ENCODE peak calls at places on chromosome 17, in ten cellular contexts. Y, K, Z, R, G, L, O, N, H and F are unnamed samples.

GRCh38 chr17:81069084-81069645 is 34.2 kb downstream of the BAIAP2 start:
- ATAC-seq in Y (no peak), K (no peak), O (no peak), L (no peak), N (peak), Z (no peak), H (peak), G (no peak), R (no peak), F (no peak)

GRCh38 chr17:81143200-81143527 is 22.1 kb upstream of the PVALEF start:
- ATAC-seq in K (peak), G (no peak), H (peak), L (no peak), Z (peak), R (no peak), O (peak), N (peak), Y (peak), F (peak)

GRCh38 chr17:7589204-7589868 is 558 bp downstream of the SOX15 start:
- ATAC-seq in R (peak), N (peak), H (peak), G (peak), Y (peak), Z (peak), K (peak), O (peak), L (peak), F (peak)

GRCh38 chr17:66451188-66452149 is 149.1 kb downstream of the PRKCA start:
- ATAC-seq in L (no peak), Y (no peak), R (no peak), Z (peak), G (no peak), O (no peak), H (no peak), K (peak), N (peak), F (no peak)

GRCh38 chr17:78828470-78829185 is 12.0 kb downstream of the USP36 start:
- ATAC-seq in L (peak), K (no peak), Y (no peak), G (no peak), Z (no peak), H (no peak), R (no peak), N (no peak), O (peak), F (no peak)

GRCh38 chr17:146983-147761 is 9.8 kb downstream of the SCGB1C2 start:
- ATAC-seq in G (no peak), H (no peak), Z (no peak), L (no peak), N (no peak), K (no peak), R (no peak), Y (no peak), O (no peak), F (no peak)

GRCh38 chr17:21297597-21297996 is 13.1 kb downstream of the MAP2K3 start:
- ATAC-seq in K (no peak), Z (no peak), R (no peak), N (no peak), Y (no peak), H (no peak), G (no peak), O (no peak), L (no peak), F (no peak)

GRCh38 chr17:38749222-38750043 is 1.3 kb upstream of the PCGF2 start:
- ATAC-seq in Y (peak), K (peak), R (no peak), L (no peak), N (peak), O (peak), G (no peak), Z (peak), H (peak), F (peak)

GRCh38 chr17:44044092-44044491 is 22.4 kb downstream of the LSM12 start:
- ATAC-seq in O (peak), L (no peak), H (no peak), Y (no peak), K (no peak), N (no peak), R (no peak), G (no peak), Z (no peak), F (peak)

GRCh38 chr17:6894206-6894528 is 62.6 kb upstream of the TEKT1 start:
- ATAC-seq in H (no peak), K (no peak), L (peak), R (no peak), Y (no peak), G (no peak), O (no peak), Z (no peak), N (peak), F (no peak)

GRCh38 chr17:1002771-1003555 is 6.0 kb downstream of the TIMM22 start:
- ATAC-seq in K (no peak), N (no peak), Y (peak), Z (no peak), G (no peak), H (peak), L (no peak), R (no peak), O (no peak), F (peak)

GRCh38 chr17:5418858-5419355 is 555 bp downstream of the NUP88 start:
- ATAC-seq in Y (peak), K (peak), G (peak), O (no peak), R (peak), N (peak), H (peak), L (peak), Z (peak), F (no peak)

GRCh38 chr17:40286473-40286872 is 1.2 kb upstream of the CDC6 start:
- ATAC-seq in Y (no peak), O (no peak), L (no peak), R (no peak), G (no peak), H (no peak), K (no peak), N (no peak), Z (no peak), F (no peak)

GRCh38 chr17:65277576-65277975 is 140.4 kb downstream of the RGS9 start:
- ATAC-seq in Z (no peak), L (no peak), Y (no peak), R (no peak), K (no peak), H (no peak), G (no peak), O (no peak), N (no peak), F (peak)

GRCh38 chr17:5283531-5284315 is 1.6 kb downstream of the RABEP1 start:
- ATAC-seq in Z (no peak), G (no peak), N (no peak), Y (no peak), H (no peak), L (no peak), O (peak), K (no peak), R (no peak), F (no peak)

GRCh38 chr17:292531-293382 is 59.9 kb downstream of the RPH3AL start:
- ATAC-seq in K (no peak), R (no peak), H (no peak), G (no peak), O (no peak), Y (peak), N (no peak), Z (no peak), L (peak), F (no peak)

GRCh38 chr17:65104973-65105372 is 32.2 kb upstream of the RGS9 start:
- ATAC-seq in Z (no peak), H (no peak), L (no peak), N (no peak), G (no peak), Y (no peak), K (no peak), R (no peak), O (no peak), F (no peak)

GRCh38 chr17:5694507-5694906 is 110.2 kb upstream of the NLRP1 start:
- ATAC-seq in L (no peak), Z (no peak), R (no peak), K (no peak), G (no peak), O (no peak), H (no peak), Y (no peak), N (no peak), F (no peak)

GRCh38 chr17:50062323-50063243 is 6.7 kb downstream of the ITGA3 start:
- ATAC-seq in K (peak), Z (peak), G (no peak), O (peak), Y (peak), L (no peak), H (peak), N (peak), R (no peak), F (peak)